ENCODE peak calls at places on chromosomes 7 and 10, in nine cellular contexts. One of them, this sample, is unnamed. For H3K9me3, the result is how much of the 10 kb centered on the place peaks cover.

GRCh38 chr7:105205592-105206211 is 183.0 kb downstream of the SRPK2 start:
- DNase-seq in testis: no peak
- DNase-seq in colonic mucosa: no peak
- DNase-seq in ascending aorta: no peak
- DNase-seq in body of pancreas: no peak
- DNase-seq in suprapubic skin: no peak
- DNase-seq in PC-3: no peak
- DNase-seq in tibial nerve: no peak
- DNase-seq in endothelial cell of umbilical vein: peak
- DNase-seq in this sample: no peak

GRCh38 chr7:48307041-48307714 is 135.9 kb downstream of the ABCA13 start:
- DNase-seq in testis: no peak
- DNase-seq in colonic mucosa: no peak
- DNase-seq in ascending aorta: no peak
- DNase-seq in body of pancreas: no peak
- DNase-seq in suprapubic skin: no peak
- DNase-seq in PC-3: peak
- DNase-seq in tibial nerve: no peak
- DNase-seq in endothelial cell of umbilical vein: no peak
- DNase-seq in this sample: no peak

GRCh38 chr7:93736970-93737369 is 153.6 kb downstream of the TFPI2 start:
- DNase-seq in testis: no peak
- DNase-seq in colonic mucosa: no peak
- DNase-seq in ascending aorta: no peak
- DNase-seq in body of pancreas: no peak
- DNase-seq in suprapubic skin: no peak
- DNase-seq in PC-3: peak
- DNase-seq in tibial nerve: no peak
- DNase-seq in endothelial cell of umbilical vein: no peak
- DNase-seq in this sample: no peak

GRCh38 chr7:12646139-12646538 is 41.3 kb upstream of the ARL4A start:
- DNase-seq in testis: no peak
- DNase-seq in colonic mucosa: no peak
- DNase-seq in ascending aorta: no peak
- DNase-seq in body of pancreas: no peak
- DNase-seq in suprapubic skin: no peak
- DNase-seq in PC-3: no peak
- DNase-seq in tibial nerve: no peak
- DNase-seq in endothelial cell of umbilical vein: no peak
- DNase-seq in this sample: no peak

GRCh38 chr7:47379629-47380324 is 202.1 kb downstream of the TNS3 start:
- DNase-seq in testis: peak
- DNase-seq in colonic mucosa: peak
- DNase-seq in ascending aorta: no peak
- DNase-seq in body of pancreas: peak
- DNase-seq in suprapubic skin: peak
- DNase-seq in PC-3: peak
- DNase-seq in tibial nerve: no peak
- DNase-seq in endothelial cell of umbilical vein: no peak
- DNase-seq in this sample: peak

GRCh38 chr10:21687197-21687993 is 153.4 kb downstream of the MLLT10 start:
- DNase-seq in testis: no peak
- DNase-seq in colonic mucosa: no peak
- DNase-seq in ascending aorta: no peak
- DNase-seq in body of pancreas: no peak
- DNase-seq in suprapubic skin: no peak
- DNase-seq in PC-3: peak
- DNase-seq in tibial nerve: no peak
- DNase-seq in endothelial cell of umbilical vein: no peak
- DNase-seq in this sample: no peak

GRCh38 chr10:126504051-126504760 is 115.9 kb upstream of the ADAM12 start:
- DNase-seq in testis: peak
- DNase-seq in colonic mucosa: peak
- DNase-seq in ascending aorta: no peak
- DNase-seq in body of pancreas: peak
- DNase-seq in suprapubic skin: no peak
- DNase-seq in PC-3: peak
- DNase-seq in tibial nerve: peak
- DNase-seq in endothelial cell of umbilical vein: peak
- DNase-seq in this sample: no peak

GRCh38 chr10:5491477-5491876 is 7.9 kb downstream of the CALML5 start:
- DNase-seq in testis: no peak
- DNase-seq in colonic mucosa: no peak
- DNase-seq in ascending aorta: no peak
- DNase-seq in body of pancreas: no peak
- DNase-seq in suprapubic skin: no peak
- DNase-seq in PC-3: no peak
- DNase-seq in tibial nerve: no peak
- DNase-seq in endothelial cell of umbilical vein: no peak
- DNase-seq in this sample: no peak

GRCh38 chr7:104207348-104207730 is 474 bp downstream of the ORC5 start:
- DNase-seq in testis: peak
- DNase-seq in colonic mucosa: peak
- DNase-seq in ascending aorta: no peak
- DNase-seq in body of pancreas: no peak
- DNase-seq in suprapubic skin: no peak
- DNase-seq in PC-3: peak
- DNase-seq in tibial nerve: no peak
- DNase-seq in endothelial cell of umbilical vein: peak
- DNase-seq in this sample: no peak

GRCh38 chr10:1363466-1364121 is 307.4 kb downstream of the WDR37 start:
- DNase-seq in testis: no peak
- DNase-seq in colonic mucosa: peak
- DNase-seq in ascending aorta: no peak
- DNase-seq in body of pancreas: no peak
- DNase-seq in suprapubic skin: no peak
- DNase-seq in PC-3: no peak
- DNase-seq in tibial nerve: no peak
- DNase-seq in endothelial cell of umbilical vein: no peak
- DNase-seq in this sample: no peak

GRCh38 chr7:157013101-157013500 is 2.6 kb upstream of the MNX1 start:
- DNase-seq in testis: no peak
- DNase-seq in colonic mucosa: no peak
- DNase-seq in ascending aorta: no peak
- DNase-seq in body of pancreas: no peak
- DNase-seq in suprapubic skin: peak
- DNase-seq in PC-3: no peak
- DNase-seq in tibial nerve: no peak
- DNase-seq in endothelial cell of umbilical vein: no peak
- DNase-seq in this sample: no peak

GRCh38 chr7:126016722-126017121 is 1087.1 kb upstream of the POT1 start:
- DNase-seq in testis: no peak
- DNase-seq in colonic mucosa: no peak
- DNase-seq in ascending aorta: no peak
- DNase-seq in body of pancreas: no peak
- DNase-seq in suprapubic skin: no peak
- DNase-seq in PC-3: peak
- DNase-seq in tibial nerve: no peak
- DNase-seq in endothelial cell of umbilical vein: no peak
- DNase-seq in this sample: no peak

GRCh38 chr7:37408241-37408884 is 40.3 kb downstream of the ELMO1 start:
- DNase-seq in testis: no peak
- DNase-seq in colonic mucosa: no peak
- DNase-seq in ascending aorta: no peak
- DNase-seq in body of pancreas: no peak
- DNase-seq in suprapubic skin: no peak
- DNase-seq in PC-3: no peak
- DNase-seq in tibial nerve: no peak
- DNase-seq in endothelial cell of umbilical vein: peak
- DNase-seq in this sample: no peak

DNA sequence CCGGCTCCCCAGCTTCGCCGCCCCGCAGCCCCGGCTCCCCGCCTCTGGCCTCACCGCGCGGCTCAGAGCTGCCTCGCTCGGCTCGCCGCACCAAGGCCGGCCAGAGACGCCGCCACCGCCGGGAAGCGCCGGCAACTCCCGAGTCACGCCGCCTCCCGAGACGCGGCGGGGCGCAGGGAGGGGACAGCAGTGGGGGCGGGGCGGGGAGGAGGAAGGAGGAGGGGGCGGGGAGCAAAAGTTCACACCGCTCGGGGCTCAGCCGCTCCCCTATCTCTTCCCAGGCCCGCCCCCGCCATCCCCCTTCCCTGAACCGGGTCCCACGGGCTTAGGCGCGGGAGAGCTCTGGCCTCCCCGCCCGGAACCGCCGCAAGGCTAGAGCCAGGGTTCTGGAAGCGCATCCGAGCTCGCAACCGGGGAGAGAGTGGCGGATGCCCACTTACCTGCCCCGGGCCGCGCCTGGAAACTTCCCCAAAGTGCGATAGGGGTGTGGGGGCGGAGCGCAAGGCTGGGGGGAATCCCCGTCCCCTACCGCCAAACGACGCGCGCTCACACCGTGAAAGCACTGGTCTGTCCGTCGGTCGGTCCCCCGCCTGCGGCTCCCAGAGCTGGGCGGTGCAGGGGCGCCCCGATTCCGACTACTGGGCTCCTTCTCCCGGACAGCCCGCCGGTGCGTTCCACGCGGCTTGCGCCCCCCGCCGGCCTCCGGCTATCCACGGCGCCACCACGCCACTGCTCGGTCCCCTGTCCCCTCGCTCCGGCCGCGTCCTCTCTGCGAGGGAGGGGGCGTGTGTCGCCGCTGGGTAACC is 925 bp downstream of the CHST15 start:
- DNase-seq in testis: peak
- DNase-seq in colonic mucosa: peak
- DNase-seq in ascending aorta: no peak
- DNase-seq in body of pancreas: peak
- DNase-seq in suprapubic skin: no peak
- DNase-seq in PC-3: peak
- DNase-seq in tibial nerve: peak
- DNase-seq in endothelial cell of umbilical vein: peak
- DNase-seq in this sample: peak
- TF ChIP-seq CTCF in testis: no peak
- TF ChIP-seq CTCF in colonic mucosa: no peak
- TF ChIP-seq CTCF in ascending aorta: no peak
- TF ChIP-seq CTCF in body of pancreas: no peak
- TF ChIP-seq CTCF in suprapubic skin: no peak
- TF ChIP-seq CTCF in PC-3: peak
- TF ChIP-seq CTCF in tibial nerve: peak
- TF ChIP-seq CTCF in endothelial cell of umbilical vein: no peak
- TF ChIP-seq CTCF in this sample: no peak

DNA sequence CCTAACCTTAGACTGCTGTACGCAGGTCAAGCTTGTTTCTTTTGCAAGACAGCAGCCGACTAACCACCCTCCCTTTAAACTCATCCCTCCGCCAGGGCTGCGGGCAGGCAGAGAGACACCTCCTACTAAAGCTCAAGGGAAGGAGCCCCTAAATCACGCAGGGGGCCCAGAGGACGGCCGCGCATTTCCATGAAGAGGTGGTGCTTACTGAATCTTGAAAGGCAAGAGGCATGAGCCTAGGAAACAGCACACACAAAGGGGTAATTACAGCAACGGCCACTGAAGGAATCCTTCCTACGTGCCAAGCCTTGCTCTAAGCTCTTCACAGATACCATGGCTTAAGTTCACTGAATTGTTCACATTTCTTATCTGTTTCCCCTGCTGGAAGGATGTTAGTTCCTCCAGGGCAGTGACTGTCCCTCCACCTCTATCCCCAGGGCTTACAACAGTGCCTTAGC is 90.1 kb downstream of the PROSER2 start:
- DNase-seq in testis: no peak
- DNase-seq in colonic mucosa: no peak
- DNase-seq in ascending aorta: no peak
- DNase-seq in body of pancreas: no peak
- DNase-seq in suprapubic skin: no peak
- DNase-seq in PC-3: no peak
- DNase-seq in tibial nerve: no peak
- DNase-seq in endothelial cell of umbilical vein: no peak
- DNase-seq in this sample: no peak
- H3K27ac ChIP-seq in testis: no peak
- H3K27ac ChIP-seq in colonic mucosa: no peak
- H3K27ac ChIP-seq in ascending aorta: no peak
- H3K27ac ChIP-seq in body of pancreas: no peak
- H3K27ac ChIP-seq in suprapubic skin: no peak
- H3K27ac ChIP-seq in PC-3: no peak
- H3K27ac ChIP-seq in tibial nerve: no peak
- H3K27ac ChIP-seq in endothelial cell of umbilical vein: no peak
- H3K27ac ChIP-seq in this sample: no peak

DNA sequence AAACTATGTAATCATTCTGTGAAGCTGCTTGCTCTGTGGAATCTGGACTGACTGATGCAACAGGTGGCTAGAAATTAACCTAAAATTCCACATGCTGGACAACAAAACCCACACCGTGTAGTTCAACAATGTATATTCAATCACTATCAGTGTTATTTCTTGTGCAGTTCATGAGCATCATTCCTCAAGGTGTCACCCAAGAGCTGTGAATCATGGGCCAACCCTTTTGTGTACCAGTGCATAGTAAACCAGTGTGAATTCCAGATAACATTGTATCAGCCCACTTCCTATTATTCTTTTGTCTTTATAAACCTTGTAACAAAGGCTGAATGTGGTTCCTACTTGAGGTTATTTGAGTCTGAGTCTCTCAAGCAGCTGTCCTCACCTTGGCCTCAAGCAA is 905.2 kb upstream of the ZNF722 start:
- DNase-seq in testis: peak
- DNase-seq in colonic mucosa: no peak
- DNase-seq in ascending aorta: no peak
- DNase-seq in body of pancreas: no peak
- DNase-seq in suprapubic skin: no peak
- DNase-seq in PC-3: peak
- DNase-seq in tibial nerve: no peak
- DNase-seq in endothelial cell of umbilical vein: no peak
- DNase-seq in this sample: no peak
- H3K9me3 ChIP-seq in testis: under half
- H3K9me3 ChIP-seq in colonic mucosa: under half
- H3K9me3 ChIP-seq in ascending aorta: under half
- H3K9me3 ChIP-seq in body of pancreas: under half
- H3K9me3 ChIP-seq in suprapubic skin: under half
- H3K9me3 ChIP-seq in PC-3: under half
- H3K9me3 ChIP-seq in tibial nerve: under half
- H3K9me3 ChIP-seq in endothelial cell of umbilical vein: under half
- H3K9me3 ChIP-seq in this sample: under half

GRCh38 chr10:11178606-11179221 is 161.0 kb downstream of the CELF2 start:
- DNase-seq in testis: peak
- DNase-seq in colonic mucosa: peak
- DNase-seq in ascending aorta: peak
- DNase-seq in body of pancreas: peak
- DNase-seq in suprapubic skin: no peak
- DNase-seq in PC-3: no peak
- DNase-seq in tibial nerve: no peak
- DNase-seq in endothelial cell of umbilical vein: peak
- DNase-seq in this sample: peak

GRCh38 chr10:11173062-11173461 is 155.4 kb downstream of the CELF2 start:
- DNase-seq in testis: no peak
- DNase-seq in colonic mucosa: no peak
- DNase-seq in ascending aorta: no peak
- DNase-seq in body of pancreas: no peak
- DNase-seq in suprapubic skin: no peak
- DNase-seq in PC-3: no peak
- DNase-seq in tibial nerve: no peak
- DNase-seq in endothelial cell of umbilical vein: no peak
- DNase-seq in this sample: no peak

GRCh38 chr10:11176746-11177145 is 159.1 kb downstream of the CELF2 start:
- DNase-seq in testis: no peak
- DNase-seq in colonic mucosa: no peak
- DNase-seq in ascending aorta: no peak
- DNase-seq in body of pancreas: no peak
- DNase-seq in suprapubic skin: no peak
- DNase-seq in PC-3: no peak
- DNase-seq in tibial nerve: no peak
- DNase-seq in endothelial cell of umbilical vein: no peak
- DNase-seq in this sample: peak

GRCh38 chr10:11177926-11178453 is 160.3 kb downstream of the CELF2 start:
- DNase-seq in testis: no peak
- DNase-seq in colonic mucosa: no peak
- DNase-seq in ascending aorta: no peak
- DNase-seq in body of pancreas: no peak
- DNase-seq in suprapubic skin: no peak
- DNase-seq in PC-3: no peak
- DNase-seq in tibial nerve: no peak
- DNase-seq in endothelial cell of umbilical vein: no peak
- DNase-seq in this sample: peak

GRCh38 chr10:11175823-11176243 is 158.2 kb downstream of the CELF2 start:
- DNase-seq in testis: peak
- DNase-seq in colonic mucosa: no peak
- DNase-seq in ascending aorta: no peak
- DNase-seq in body of pancreas: peak
- DNase-seq in suprapubic skin: no peak
- DNase-seq in PC-3: no peak
- DNase-seq in tibial nerve: peak
- DNase-seq in endothelial cell of umbilical vein: no peak
- DNase-seq in this sample: peak
- TF ChIP-seq CTCF in testis: no peak
- TF ChIP-seq CTCF in colonic mucosa: no peak
- TF ChIP-seq CTCF in ascending aorta: no peak
- TF ChIP-seq CTCF in body of pancreas: no peak
- TF ChIP-seq CTCF in suprapubic skin: no peak
- TF ChIP-seq CTCF in PC-3: no peak
- TF ChIP-seq CTCF in tibial nerve: no peak
- TF ChIP-seq CTCF in endothelial cell of umbilical vein: no peak
- TF ChIP-seq CTCF in this sample: no peak

This sample was measured in Peyer's patch.